ENCODE peak calls at places on chromosomes 13 and 19, in eight cellular contexts. One of them, this sample, is unnamed.

GRCh38 chr19:46927893-46928292 is 67.1 kb downstream of the ARHGAP35 start:
- DNase-seq in progenitor cell of endocrine pancreas: no peak
- DNase-seq in tibial nerve: no peak
- DNase-seq in H1: no peak
- DNase-seq in right atrium auricular region: no peak
- DNase-seq in RWPE1: no peak
- DNase-seq in ascending aorta: no peak
- DNase-seq in lower lobe of right lung: no peak
- DNase-seq in this sample: no peak

GRCh38 chr19:39237200-39238184 is 7.3 kb downstream of the IFNL3 start:
- DNase-seq in right atrium auricular region: no peak
- DNase-seq in tibial nerve: no peak
- DNase-seq in lower lobe of right lung: peak
- DNase-seq in progenitor cell of endocrine pancreas: no peak
- DNase-seq in H1: no peak
- DNase-seq in ascending aorta: no peak
- DNase-seq in RWPE1: peak
- DNase-seq in this sample: no peak

GRCh38 chr13:28438598-28439334 is 56.2 kb downstream of the FLT1 start:
- DNase-seq in tibial nerve: no peak
- DNase-seq in lower lobe of right lung: no peak
- DNase-seq in ascending aorta: no peak
- DNase-seq in right atrium auricular region: no peak
- DNase-seq in progenitor cell of endocrine pancreas: no peak
- DNase-seq in RWPE1: no peak
- DNase-seq in H1: no peak
- DNase-seq in this sample: no peak

GRCh38 chr19:2201473-2202148 is 34.5 kb downstream of the PLEKHJ1 start:
- DNase-seq in H1: no peak
- DNase-seq in RWPE1: peak
- DNase-seq in ascending aorta: no peak
- DNase-seq in progenitor cell of endocrine pancreas: no peak
- DNase-seq in tibial nerve: no peak
- DNase-seq in right atrium auricular region: no peak
- DNase-seq in lower lobe of right lung: no peak
- DNase-seq in this sample: no peak

GRCh38 chr13:42076309-42076713 is 27.9 kb downstream of the DGKH start:
- DNase-seq in tibial nerve: no peak
- DNase-seq in RWPE1: peak
- DNase-seq in progenitor cell of endocrine pancreas: no peak
- DNase-seq in lower lobe of right lung: no peak
- DNase-seq in right atrium auricular region: no peak
- DNase-seq in ascending aorta: no peak
- DNase-seq in H1: no peak
- DNase-seq in this sample: no peak

GRCh38 chr13:39784347-39784746 is 128.9 kb downstream of the COG6 start:
- DNase-seq in lower lobe of right lung: no peak
- DNase-seq in H1: no peak
- DNase-seq in RWPE1: no peak
- DNase-seq in ascending aorta: no peak
- DNase-seq in right atrium auricular region: no peak
- DNase-seq in progenitor cell of endocrine pancreas: no peak
- DNase-seq in tibial nerve: no peak
- DNase-seq in this sample: no peak

GRCh38 chr13:19864018-19864338 is 529 bp upstream of the ZMYM5 start:
- DNase-seq in progenitor cell of endocrine pancreas: no peak
- DNase-seq in H1: no peak
- DNase-seq in ascending aorta: peak
- DNase-seq in right atrium auricular region: peak
- DNase-seq in tibial nerve: no peak
- DNase-seq in RWPE1: no peak
- DNase-seq in lower lobe of right lung: peak
- DNase-seq in this sample: peak

GRCh38 chr19:1132625-1133383 is 29.0 kb downstream of the GPX4 start:
- DNase-seq in ascending aorta: no peak
- DNase-seq in lower lobe of right lung: peak
- DNase-seq in right atrium auricular region: no peak
- DNase-seq in H1: no peak
- DNase-seq in progenitor cell of endocrine pancreas: no peak
- DNase-seq in tibial nerve: no peak
- DNase-seq in RWPE1: no peak
- DNase-seq in this sample: no peak

GRCh38 chr13:57624565-57625435 is 6.7 kb upstream of the PCDH17 start:
- DNase-seq in RWPE1: peak
- DNase-seq in progenitor cell of endocrine pancreas: peak
- DNase-seq in lower lobe of right lung: no peak
- DNase-seq in right atrium auricular region: no peak
- DNase-seq in H1: no peak
- DNase-seq in ascending aorta: peak
- DNase-seq in tibial nerve: peak
- DNase-seq in this sample: peak

GRCh38 chr19:39444598-39445257 is 654 bp upstream of the SUPT5H start:
- DNase-seq in tibial nerve: no peak
- DNase-seq in right atrium auricular region: no peak
- DNase-seq in H1: no peak
- DNase-seq in RWPE1: no peak
- DNase-seq in progenitor cell of endocrine pancreas: no peak
- DNase-seq in lower lobe of right lung: no peak
- DNase-seq in ascending aorta: no peak
- DNase-seq in this sample: no peak

GRCh38 chr19:2273356-2274184 is 8.4 kb downstream of the PEAK3 start:
- DNase-seq in lower lobe of right lung: peak
- DNase-seq in tibial nerve: peak
- DNase-seq in RWPE1: peak
- DNase-seq in ascending aorta: peak
- DNase-seq in progenitor cell of endocrine pancreas: peak
- DNase-seq in right atrium auricular region: peak
- DNase-seq in H1: peak
- DNase-seq in this sample: no peak

GRCh38 chr19:47111081-47111589 is 2.4 kb downstream of the ZC3H4 start:
- DNase-seq in right atrium auricular region: no peak
- DNase-seq in ascending aorta: no peak
- DNase-seq in RWPE1: no peak
- DNase-seq in progenitor cell of endocrine pancreas: no peak
- DNase-seq in lower lobe of right lung: peak
- DNase-seq in tibial nerve: no peak
- DNase-seq in H1: no peak
- DNase-seq in this sample: no peak

GRCh38 chr13:75864718-75865117 is 228.6 kb downstream of the LMO7 start:
- DNase-seq in right atrium auricular region: no peak
- DNase-seq in tibial nerve: no peak
- DNase-seq in H1: no peak
- DNase-seq in ascending aorta: no peak
- DNase-seq in progenitor cell of endocrine pancreas: no peak
- DNase-seq in RWPE1: no peak
- DNase-seq in lower lobe of right lung: no peak
- DNase-seq in this sample: no peak

GRCh38 chr19:38845374-38846024 is 4.3 kb downstream of the HNRNPL start:
- DNase-seq in ascending aorta: no peak
- DNase-seq in tibial nerve: no peak
- DNase-seq in right atrium auricular region: no peak
- DNase-seq in lower lobe of right lung: no peak
- DNase-seq in RWPE1: no peak
- DNase-seq in H1: no peak
- DNase-seq in progenitor cell of endocrine pancreas: no peak
- DNase-seq in this sample: no peak

GRCh38 chr19:38781058-38781457 is 7.7 kb upstream of the LGALS7 start:
- DNase-seq in right atrium auricular region: no peak
- DNase-seq in H1: no peak
- DNase-seq in tibial nerve: no peak
- DNase-seq in RWPE1: no peak
- DNase-seq in lower lobe of right lung: no peak
- DNase-seq in ascending aorta: no peak
- DNase-seq in progenitor cell of endocrine pancreas: no peak
- DNase-seq in this sample: no peak

GRCh38 chr19:46722421-46723022 is 5.6 kb upstream of the PRKD2 start:
- DNase-seq in RWPE1: no peak
- DNase-seq in tibial nerve: no peak
- DNase-seq in progenitor cell of endocrine pancreas: no peak
- DNase-seq in ascending aorta: no peak
- DNase-seq in right atrium auricular region: no peak
- DNase-seq in lower lobe of right lung: peak
- DNase-seq in H1: no peak
- DNase-seq in this sample: no peak

GRCh38 chr13:106291006-106291405 is 244.5 kb downstream of the EFNB2 start:
- DNase-seq in progenitor cell of endocrine pancreas: no peak
- DNase-seq in right atrium auricular region: no peak
- DNase-seq in lower lobe of right lung: no peak
- DNase-seq in RWPE1: peak
- DNase-seq in ascending aorta: no peak
- DNase-seq in H1: no peak
- DNase-seq in tibial nerve: no peak
- DNase-seq in this sample: no peak

GRCh38 chr13:94345374-94346195 is 133.9 kb downstream of the DCT start:
- DNase-seq in right atrium auricular region: no peak
- DNase-seq in lower lobe of right lung: no peak
- DNase-seq in RWPE1: peak
- DNase-seq in progenitor cell of endocrine pancreas: no peak
- DNase-seq in ascending aorta: no peak
- DNase-seq in tibial nerve: no peak
- DNase-seq in H1: no peak
- DNase-seq in this sample: no peak

GRCh38 chr13:107202371-107203023 is 634.6 kb upstream of the ARGLU1 start:
- DNase-seq in progenitor cell of endocrine pancreas: no peak
- DNase-seq in RWPE1: peak
- DNase-seq in lower lobe of right lung: no peak
- DNase-seq in ascending aorta: no peak
- DNase-seq in tibial nerve: no peak
- DNase-seq in H1: no peak
- DNase-seq in right atrium auricular region: peak
- DNase-seq in this sample: no peak

DNA sequence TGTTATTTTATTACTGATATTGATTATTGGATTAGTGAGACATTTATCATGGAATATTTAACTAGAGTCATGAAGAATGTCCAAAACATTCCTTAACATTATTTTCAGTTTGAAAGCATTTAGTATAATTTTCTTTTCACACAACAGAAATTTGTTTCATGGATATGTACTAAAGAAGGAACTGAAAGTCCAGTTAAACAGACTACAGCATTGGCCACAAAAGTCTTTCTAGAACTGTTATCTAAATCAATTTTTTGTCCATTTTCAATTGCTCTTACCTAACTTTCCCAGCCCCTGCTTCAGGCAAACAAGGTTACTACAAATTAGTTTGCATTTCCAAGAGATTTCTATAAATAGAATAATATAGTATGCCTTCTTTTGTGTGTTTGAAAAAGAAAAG is 1018.0 kb upstream of the PCDH20 start:
- DNase-seq in H1: no peak
- DNase-seq in RWPE1: no peak
- DNase-seq in right atrium auricular region: no peak
- DNase-seq in lower lobe of right lung: no peak
- DNase-seq in ascending aorta: no peak
- DNase-seq in progenitor cell of endocrine pancreas: no peak
- DNase-seq in tibial nerve: no peak
- DNase-seq in this sample: no peak
- TF ChIP-seq CTCF in H1: no peak
- TF ChIP-seq CTCF in RWPE1: no peak
- TF ChIP-seq CTCF in right atrium auricular region: no peak
- TF ChIP-seq CTCF in lower lobe of right lung: no peak
- TF ChIP-seq CTCF in ascending aorta: no peak
- TF ChIP-seq CTCF in progenitor cell of endocrine pancreas: no peak
- TF ChIP-seq CTCF in tibial nerve: no peak
- TF ChIP-seq CTCF in this sample: no peak

DNA sequence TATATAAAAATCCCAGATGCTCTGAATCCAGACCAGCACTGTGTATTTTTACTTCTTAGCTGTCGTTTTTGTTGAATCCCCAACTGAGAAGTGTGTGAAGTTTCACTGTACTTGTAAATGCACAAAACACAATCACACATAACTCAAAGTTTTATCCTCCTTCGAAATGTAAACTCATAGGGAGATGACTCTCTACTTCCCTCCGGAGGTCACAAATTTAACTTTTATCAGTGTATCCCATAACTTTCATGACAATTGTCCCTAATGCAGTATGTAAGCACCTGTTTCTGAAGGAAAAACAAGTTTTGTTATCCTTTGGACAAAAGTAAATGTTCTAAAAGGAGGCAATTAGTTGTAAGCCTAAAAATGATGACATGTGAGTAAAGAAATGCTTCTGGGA is 665.0 kb upstream of the SLITRK6 start:
- DNase-seq in progenitor cell of endocrine pancreas: no peak
- DNase-seq in ascending aorta: no peak
- DNase-seq in H1: no peak
- DNase-seq in right atrium auricular region: no peak
- DNase-seq in RWPE1: peak
- DNase-seq in lower lobe of right lung: no peak
- DNase-seq in tibial nerve: no peak
- DNase-seq in this sample: no peak
- TF ChIP-seq CTCF in progenitor cell of endocrine pancreas: no peak
- TF ChIP-seq CTCF in ascending aorta: no peak
- TF ChIP-seq CTCF in H1: no peak
- TF ChIP-seq CTCF in right atrium auricular region: no peak
- TF ChIP-seq CTCF in RWPE1: no peak
- TF ChIP-seq CTCF in lower lobe of right lung: no peak
- TF ChIP-seq CTCF in tibial nerve: no peak
- TF ChIP-seq CTCF in this sample: no peak

GRCh38 chr13:100646030-100646673 is 28.4 kb downstream of the TMTC4 start:
- DNase-seq in lower lobe of right lung: no peak
- DNase-seq in right atrium auricular region: no peak
- DNase-seq in H1: no peak
- DNase-seq in ascending aorta: no peak
- DNase-seq in progenitor cell of endocrine pancreas: peak
- DNase-seq in tibial nerve: no peak
- DNase-seq in RWPE1: peak
- DNase-seq in this sample: no peak
- TF ChIP-seq CTCF in lower lobe of right lung: no peak
- TF ChIP-seq CTCF in right atrium auricular region: peak
- TF ChIP-seq CTCF in H1: no peak
- TF ChIP-seq CTCF in ascending aorta: no peak
- TF ChIP-seq CTCF in progenitor cell of endocrine pancreas: peak
- TF ChIP-seq CTCF in tibial nerve: no peak
- TF ChIP-seq CTCF in RWPE1: no peak
- TF ChIP-seq CTCF in this sample: peak

DNA sequence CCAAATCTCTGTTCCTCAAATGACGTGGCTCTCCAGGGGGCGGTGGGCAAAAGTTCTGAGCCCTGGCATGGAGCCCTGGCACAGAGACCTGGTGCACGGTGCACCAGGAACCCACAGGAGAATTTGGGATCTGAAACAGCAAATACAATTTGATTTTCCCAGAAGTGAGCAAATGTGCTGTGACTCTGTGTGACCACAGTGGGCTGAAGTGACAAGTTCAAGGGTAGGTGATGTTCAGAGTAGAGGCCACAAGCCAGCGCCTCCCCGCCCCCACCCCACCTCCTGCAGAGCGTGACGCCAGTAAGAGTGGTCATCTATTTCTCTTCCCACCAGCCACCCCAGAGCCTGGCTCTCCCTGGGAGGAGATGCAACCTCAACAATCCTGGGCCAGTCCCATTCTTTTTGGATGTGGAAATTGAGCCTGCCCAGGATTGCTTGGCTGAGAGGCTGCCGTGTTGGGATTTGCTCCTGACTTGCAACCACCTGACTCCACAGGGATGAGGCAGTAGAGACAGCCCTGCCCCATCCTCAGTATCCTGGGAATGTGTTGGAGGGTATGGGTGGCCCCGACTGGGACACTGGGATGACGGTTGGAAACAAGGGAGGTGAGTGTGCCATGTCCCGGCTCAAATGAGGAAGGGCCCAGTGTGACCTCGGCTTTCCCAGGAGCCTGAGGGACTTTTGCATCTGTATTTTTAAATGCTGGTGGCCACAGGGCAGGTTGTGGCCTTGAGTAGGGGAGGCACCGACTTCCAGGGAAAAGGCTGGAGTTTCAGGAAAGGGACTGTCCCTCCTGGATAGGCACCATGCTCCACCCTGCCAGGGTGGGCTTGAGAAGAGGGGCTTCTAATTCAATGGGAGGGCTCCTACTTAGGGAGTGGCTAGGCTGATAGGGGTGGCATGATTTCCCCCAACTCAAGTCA is 11.0 kb upstream of the BCL3 start:
- DNase-seq in lower lobe of right lung: no peak
- DNase-seq in progenitor cell of endocrine pancreas: no peak
- DNase-seq in ascending aorta: peak
- DNase-seq in H1: no peak
- DNase-seq in right atrium auricular region: no peak
- DNase-seq in RWPE1: no peak
- DNase-seq in tibial nerve: no peak
- DNase-seq in this sample: no peak
- TF ChIP-seq CTCF in lower lobe of right lung: no peak
- TF ChIP-seq CTCF in progenitor cell of endocrine pancreas: no peak
- TF ChIP-seq CTCF in ascending aorta: no peak
- TF ChIP-seq CTCF in H1: no peak
- TF ChIP-seq CTCF in right atrium auricular region: no peak
- TF ChIP-seq CTCF in RWPE1: no peak
- TF ChIP-seq CTCF in tibial nerve: no peak
- TF ChIP-seq CTCF in this sample: no peak